ENCODE peak calls at places on chromosomes 1 and 21, in seven cellular contexts. F is HCT116, N is K562, V is HepG2, Y is SK-N-SH, U is H1, H is GM12878. P is an unnamed sample.

GRCh38 chr21:31909153-31909771 is 36.4 kb downstream of the HUNK start:
- DNase-seq in V (no peak), N (no peak), U (no peak), Y (no peak), F (no peak), H (no peak), P (no peak)

GRCh38 chr1:64183380-64183984 is 19.9 kb upstream of the UBE2U start:
- DNase-seq in N (no peak), F (no peak), U (no peak), V (no peak), Y (peak), H (no peak), P (no peak)

GRCh38 chr1:231106347-231106746 is 55.5 kb upstream of the TRIM67 start:
- DNase-seq in V (no peak), U (no peak), F (no peak), N (no peak), H (no peak), Y (no peak), P (no peak)

GRCh38 chr1:37901191-37901892 is 42.0 kb upstream of the MTF1 start:
- DNase-seq in H (peak), V (no peak), U (no peak), Y (no peak), N (no peak), F (no peak), P (no peak)

GRCh38 chr1:28592314-28593071 is 428 bp downstream of the RAB42 start:
- DNase-seq in H (no peak), U (no peak), Y (peak), F (no peak), N (no peak), V (no peak), P (no peak)

GRCh38 chr1:18097206-18097605 is 10.4 kb upstream of the IGSF21 start:
- DNase-seq in Y (no peak), N (no peak), H (no peak), F (no peak), U (no peak), V (no peak), P (no peak)

GRCh38 chr1:2283371-2283990 is 55.4 kb downstream of the SKI start:
- DNase-seq in F (no peak), H (no peak), Y (no peak), V (no peak), U (no peak), N (no peak), P (no peak)

GRCh38 chr1:156430305-156430704 is 61.3 kb downstream of the RHBG start:
- DNase-seq in H (no peak), U (no peak), F (no peak), N (no peak), V (no peak), Y (no peak), P (no peak)

GRCh38 chr1:21703318-21703963 is 34.3 kb upstream of the RAP1GAP start:
- DNase-seq in N (peak), H (no peak), U (no peak), F (peak), Y (peak), V (peak), P (peak)

GRCh38 chr21:21232320-21232719 is 234.1 kb downstream of the NCAM2 start:
- DNase-seq in Y (peak), V (no peak), U (no peak), F (no peak), N (no peak), H (no peak), P (no peak)

GRCh38 chr1:20840731-20841130 is 53.6 kb upstream of the HP1BP3 start:
- DNase-seq in Y (no peak), V (no peak), F (no peak), H (no peak), N (peak), U (no peak), P (no peak)

GRCh38 chr1:211762206-211762605 is 68.4 kb downstream of the LPGAT1 start:
- DNase-seq in Y (no peak), U (no peak), V (no peak), H (no peak), N (no peak), F (no peak), P (no peak)

GRCh38 chr1:245856944-245857531 is 650.0 kb downstream of the SMYD3 start:
- DNase-seq in F (no peak), H (no peak), Y (no peak), U (no peak), V (peak), N (no peak), P (no peak)

GRCh38 chr21:45413922-45414321 is 9.0 kb downstream of the COL18A1 start:
- DNase-seq in Y (no peak), N (no peak), F (no peak), H (no peak), V (no peak), U (no peak), P (no peak)

GRCh38 chr1:47561523-47562007 is 123.7 kb downstream of the FOXD2 start:
- DNase-seq in N (no peak), F (no peak), U (no peak), Y (no peak), V (no peak), H (no peak), P (no peak)

GRCh38 chr21:29056005-29056404 is 17.4 kb downstream of the CCT8 start:
- DNase-seq in V (no peak), Y (no peak), H (no peak), F (no peak), U (no peak), N (no peak), P (no peak)

GRCh38 chr1:89369331-89369730 is 5.5 kb downstream of the GBP6 start:
- DNase-seq in F (no peak), U (no peak), N (no peak), Y (no peak), H (no peak), V (no peak), P (no peak)

GRCh38 chr1:243345205-243345604 is 89.4 kb downstream of the SDCCAG8 start:
- DNase-seq in V (no peak), F (no peak), H (no peak), Y (no peak), N (no peak), U (no peak), P (no peak)

GRCh38 chr1:76620371-76620770 is 246.9 kb upstream of the ST6GALNAC5 start:
- DNase-seq in F (no peak), V (no peak), N (no peak), Y (no peak), U (no peak), H (no peak), P (no peak)

GRCh38 chr1:157773723-157774350 is 3.1 kb downstream of the FCRL2 start:
- DNase-seq in U (peak), V (peak), H (no peak), F (no peak), Y (no peak), N (peak), P (no peak)

GRCh38 chr21:37554661-37555379 is 188.2 kb downstream of the DYRK1A start:
- DNase-seq in V (no peak), Y (no peak), U (no peak), F (no peak), N (no peak), H (no peak), P (no peak)

GRCh38 chr21:41573902-41574690 is 66.1 kb upstream of the TMPRSS2 start:
- DNase-seq in H (no peak), F (no peak), N (no peak), U (no peak), V (no peak), Y (no peak), P (no peak)

GRCh38 chr1:43773821-43774220 is 66.5 kb downstream of the ST3GAL3 start:
- DNase-seq in V (no peak), H (no peak), U (no peak), N (no peak), F (no peak), Y (no peak), P (no peak)

GRCh38 chr1:116207126-116207735 is 96.0 kb downstream of the MAB21L3 start:
- DNase-seq in U (no peak), N (no peak), F (no peak), H (no peak), V (no peak), Y (no peak), P (peak)

GRCh38 chr1:78880223-78880622 is 126.3 kb downstream of the ADGRL4 start:
- DNase-seq in F (no peak), N (no peak), Y (no peak), U (no peak), H (no peak), V (no peak), P (no peak)

GRCh38 chr1:168081373-168082007 is 55.2 kb downstream of the GPR161 start:
- DNase-seq in U (no peak), N (peak), F (no peak), H (no peak), Y (no peak), V (no peak), P (no peak)

GRCh38 chr1:208977861-208978260 is 605.7 kb upstream of the CAMK1G start:
- DNase-seq in V (no peak), H (no peak), U (no peak), F (no peak), Y (no peak), N (no peak), P (no peak)

GRCh38 chr1:226664413-226665101 is 74.5 kb downstream of the ITPKB start:
- DNase-seq in F (no peak), U (no peak), Y (no peak), N (no peak), V (no peak), H (no peak), P (no peak)

GRCh38 chr1:82160036-82160435 is 359.3 kb downstream of the ADGRL2 start:
- DNase-seq in F (no peak), V (no peak), H (no peak), N (no peak), Y (no peak), U (no peak), P (no peak)

GRCh38 chr1:41382531-41383090 is 21.4 kb downstream of the FOXO6 start:
- DNase-seq in N (no peak), F (peak), H (no peak), V (no peak), Y (peak), U (no peak), P (no peak)

GRCh38 chr1:65235867-65236805 is 73.2 kb upstream of the DNAJC6 start:
- DNase-seq in N (peak), Y (peak), F (peak), U (no peak), V (peak), H (no peak), P (no peak)

GRCh38 chr1:27380223-27380622 is 2.9 kb downstream of the CD164L2 start:
- DNase-seq in H (no peak), U (no peak), Y (no peak), F (no peak), V (no peak), N (no peak), P (no peak)

GRCh38 chr1:200040516-200041138 is 13.1 kb downstream of the NR5A2 start:
- DNase-seq in U (no peak), V (peak), N (no peak), H (no peak), F (no peak), Y (peak), P (no peak)

GRCh38 chr21:38990424-38990794 is 184.7 kb downstream of the ETS2 start:
- DNase-seq in V (peak), N (no peak), F (no peak), U (no peak), Y (peak), H (no peak), P (no peak)

GRCh38 chr21:45386336-45386727 is 18.6 kb upstream of the COL18A1 start:
- DNase-seq in U (no peak), Y (no peak), F (no peak), V (no peak), N (no peak), H (no peak), P (peak)

GRCh38 chr1:67888707-67889106 is 55.4 kb upstream of the GNG12 start:
- DNase-seq in N (no peak), U (no peak), H (no peak), F (no peak), Y (no peak), V (no peak), P (no peak)

GRCh38 chr1:197441990-197442389 is 173.9 kb downstream of the CRB1 start:
- DNase-seq in N (peak), U (peak), H (no peak), V (peak), F (no peak), Y (no peak), P (no peak)

GRCh38 chr1:152907686-152908601 is at the start of gene IVL:
- DNase-seq in F (peak), N (no peak), V (no peak), Y (no peak), H (peak), U (no peak), P (peak)
- TF ChIP-seq JUND in F (no peak), N (no peak), V (no peak), Y (no peak), H (no peak), U (no peak), P (peak)

GRCh38 chr1:7783178-7783711 is 846 bp upstream of the PER3 start:
- DNase-seq in U (no peak), V (peak), H (no peak), F (no peak), Y (no peak), N (peak), P (peak)
- TF ChIP-seq JUND in U (no peak), V (no peak), H (no peak), F (no peak), Y (no peak), N (no peak), P (no peak)

GRCh38 chr1:206694151-206694550 is 9.4 kb downstream of the MAPKAPK2 start:
- DNase-seq in V (no peak), U (no peak), H (no peak), N (no peak), Y (no peak), F (no peak), P (no peak)

GRCh38 chr1:206693592-206693991 is 8.9 kb downstream of the MAPKAPK2 start:
- DNase-seq in V (no peak), N (no peak), Y (no peak), H (no peak), F (no peak), U (no peak), P (no peak)

GRCh38 chr1:206694551-206695124 is 9.9 kb downstream of the MAPKAPK2 start:
- DNase-seq in N (no peak), F (no peak), V (peak), Y (no peak), H (no peak), U (no peak), P (peak)

GRCh38 chr1:206691604-206692003 is 6.9 kb downstream of the MAPKAPK2 start:
- DNase-seq in Y (no peak), V (peak), N (no peak), H (no peak), F (no peak), U (no peak), P (no peak)

GRCh38 chr1:206693029-206693428 is 8.3 kb downstream of the MAPKAPK2 start:
- DNase-seq in U (no peak), H (no peak), Y (no peak), N (no peak), V (no peak), F (no peak), P (no peak)
- TF ChIP-seq JUND in U (no peak), H (no peak), Y (no peak), N (no peak), V (no peak), F (no peak), P (no peak)

GRCh38 chr1:33242652-33243051 is 13.6 kb upstream of the ZNF362 start:
- DNase-seq in F (no peak), Y (no peak), V (no peak), U (no peak), H (no peak), N (no peak), P (no peak)

GRCh38 chr1:33246171-33246570 is 10.1 kb upstream of the ZNF362 start:
- DNase-seq in F (no peak), N (no peak), H (no peak), V (no peak), U (no peak), Y (no peak), P (no peak)

GRCh38 chr1:33247537-33247936 is 8.8 kb upstream of the ZNF362 start:
- DNase-seq in U (no peak), V (no peak), N (no peak), Y (no peak), H (no peak), F (no peak), P (no peak)

GRCh38 chr1:33244143-33244808 is 12.0 kb upstream of the ZNF362 start:
- DNase-seq in N (no peak), V (peak), H (no peak), Y (no peak), F (no peak), U (no peak), P (peak)

DNA sequence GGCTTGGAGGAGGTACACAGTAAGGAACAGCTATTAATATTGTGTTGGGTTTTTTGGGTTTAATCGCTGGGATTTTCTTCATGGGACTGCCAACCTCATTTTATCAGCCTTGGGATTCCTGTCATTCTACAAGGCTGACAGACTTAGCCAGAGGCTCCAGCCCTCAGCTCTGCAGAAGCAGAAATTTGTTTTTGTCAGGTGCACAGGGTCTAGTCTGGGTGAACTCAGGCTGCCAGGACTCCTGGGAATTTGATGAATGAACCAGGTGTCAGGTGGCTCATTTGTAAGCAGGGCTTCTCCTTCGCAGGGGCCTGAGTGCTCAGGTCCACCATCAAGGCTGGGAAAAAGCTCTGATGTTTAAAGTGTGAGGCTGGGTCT is 11.5 kb upstream of the ZNF362 start:
- DNase-seq in V (no peak), N (no peak), F (no peak), U (no peak), H (no peak), Y (no peak), P (no peak)
- TF ChIP-seq JUND in V (no peak), N (no peak), F (no peak), U (no peak), H (no peak), Y (no peak), P (no peak)

GRCh38 chr1:234886081-234886874 is 242.4 kb downstream of the TOMM20 start:
- DNase-seq in N (no peak), Y (no peak), H (no peak), U (no peak), F (no peak), V (no peak), P (no peak)
- TF ChIP-seq JUND in N (no peak), Y (no peak), H (no peak), U (no peak), F (no peak), V (no peak), P (no peak)

DNA sequence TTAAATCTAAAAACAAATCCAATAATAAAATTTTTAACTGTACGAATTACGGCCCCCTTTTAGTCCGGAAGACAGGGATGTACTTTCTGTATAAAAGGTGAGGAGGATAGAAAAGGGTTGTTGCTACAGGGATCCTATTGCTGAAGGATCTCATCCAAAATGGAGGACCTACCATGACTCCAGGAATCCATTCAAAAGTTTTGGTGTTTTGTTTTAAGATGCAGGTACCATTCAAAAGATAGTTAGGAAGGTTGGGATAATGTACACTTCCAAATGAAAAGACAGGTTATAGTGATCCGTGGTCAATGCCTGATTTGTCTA is 1.3 kb upstream of the ENAH start:
- DNase-seq in H (no peak), V (no peak), N (no peak), Y (no peak), F (no peak), U (no peak), P (no peak)
- TF ChIP-seq JUND in H (no peak), V (no peak), N (no peak), Y (no peak), F (no peak), U (no peak), P (no peak)

DNA sequence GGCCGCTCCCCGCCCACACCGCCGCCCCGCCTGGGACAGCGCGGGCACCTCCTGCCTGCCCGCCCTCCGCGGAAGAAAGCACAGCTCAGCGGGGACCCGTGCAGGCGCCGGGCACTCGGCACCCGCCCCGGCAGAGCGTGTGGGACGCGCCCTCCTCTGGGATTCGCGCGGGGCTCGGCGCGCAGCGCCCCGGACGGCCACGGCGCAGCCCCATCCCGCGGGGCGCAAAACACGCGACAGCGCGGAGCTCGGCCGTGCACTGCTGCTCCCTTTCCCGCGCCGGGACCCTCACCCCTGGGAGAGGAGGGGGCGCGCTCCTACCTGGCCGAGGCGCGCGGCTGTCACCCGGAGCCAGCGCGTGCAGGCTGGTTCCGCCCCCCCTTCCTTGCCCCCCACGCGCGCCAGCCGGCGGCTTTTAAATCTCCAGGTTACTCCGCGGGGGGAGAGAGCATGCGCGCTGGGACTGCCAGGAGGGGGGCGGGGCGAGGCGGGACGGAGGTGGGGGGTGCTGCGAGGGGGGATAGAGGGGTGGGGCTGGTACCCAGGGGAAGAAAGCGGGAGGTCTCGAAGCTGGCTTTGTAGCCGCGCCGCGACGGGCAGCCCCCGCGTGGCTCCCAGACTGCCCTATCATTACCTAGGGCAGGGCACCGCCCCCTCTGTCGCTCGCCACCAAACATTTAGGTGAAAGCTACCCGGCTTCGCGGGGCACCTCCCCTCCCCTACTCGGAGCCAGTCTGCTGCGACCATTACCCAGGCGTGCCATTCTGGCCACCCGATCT is at the start of gene SLC45A3:
- DNase-seq in H (no peak), U (no peak), N (peak), V (no peak), Y (peak), F (no peak), P (peak)
- TF ChIP-seq JUND in H (no peak), U (no peak), N (no peak), V (no peak), Y (no peak), F (no peak), P (no peak)

GRCh38 chr1:31687601-31688000 is 16.2 kb downstream of the COL16A1 start:
- DNase-seq in U (no peak), Y (no peak), V (no peak), F (no peak), H (no peak), N (no peak), P (no peak)
- TF ChIP-seq JUND in U (no peak), Y (no peak), V (no peak), F (no peak), H (no peak), N (no peak), P (no peak)

P was measured in T47D.